ENCODE peak calls at places on chromosomes 6 and 20, in five cellular contexts. Q, W, K, Z and V are unnamed samples.

GRCh38 chr6:101921829-101922450 is 528.4 kb downstream of the GRIK2 start:
- DNase-seq in Q (no peak), Z (no peak), W (no peak), K (no peak), V (no peak)

GRCh38 chr20:63628246-63628975 is 1.5 kb upstream of the GMEB2 start:
- DNase-seq in K (peak), Q (peak), W (no peak), Z (peak), V (no peak)

GRCh38 chr20:24989162-24989561 is 3.4 kb downstream of the APMAP start:
- DNase-seq in Z (no peak), Q (no peak), K (no peak), W (no peak), V (no peak)

GRCh38 chr6:166097914-166098522 is 69.6 kb downstream of the TBXT start:
- DNase-seq in Z (no peak), K (peak), Q (peak), W (no peak), V (no peak)

GRCh38 chr6:158014505-158015187 is 33.0 kb downstream of the SYNJ2 start:
- DNase-seq in W (no peak), K (no peak), Z (no peak), Q (no peak), V (no peak)

GRCh38 chr6:114564302-114564933 is 221.6 kb upstream of the HS3ST5 start:
- DNase-seq in W (no peak), K (no peak), Z (no peak), Q (no peak), V (no peak)

GRCh38 chr6:17281497-17282481 is 628 bp downstream of the RBM24 start:
- DNase-seq in W (no peak), Z (no peak), K (no peak), Q (no peak), V (no peak)

GRCh38 chr20:62405981-62406513 is 1.0 kb downstream of the CABLES2 start:
- DNase-seq in K (no peak), W (no peak), Q (no peak), Z (no peak), V (no peak)

GRCh38 chr6:67615796-67616195 is 1019.3 kb upstream of the ADGRB3 start:
- DNase-seq in Q (no peak), Z (no peak), K (no peak), W (no peak), V (no peak)

GRCh38 chr20:63969851-63970713 is at the start of gene ZNF512B:
- DNase-seq in Q (peak), Z (peak), W (no peak), K (no peak), V (no peak)

GRCh38 chr20:49737260-49737659 is 23.6 kb upstream of the B4GALT5 start:
- DNase-seq in Z (no peak), K (no peak), W (no peak), Q (no peak), V (no peak)

GRCh38 chr6:166942393-166943168 is 13.8 kb downstream of the RNASET2 start:
- DNase-seq in Z (no peak), K (no peak), Q (no peak), W (no peak), V (no peak)

GRCh38 chr20:36462440-36463211 is 78.7 kb upstream of the MYL9 start:
- DNase-seq in W (no peak), Z (no peak), K (peak), Q (peak), V (no peak)

GRCh38 chr6:18362058-18362561 is 25.0 kb upstream of the RNF144B start:
- DNase-seq in K (peak), W (peak), Q (no peak), Z (no peak), V (peak)

GRCh38 chr6:147911686-147912085 is 403.2 kb downstream of the SAMD5 start:
- DNase-seq in Q (no peak), W (no peak), K (no peak), Z (no peak), V (no peak)

GRCh38 chr20:23419657-23419994 is 1.7 kb downstream of the NAPB start:
- DNase-seq in Q (no peak), K (no peak), Z (no peak), W (no peak), V (no peak)

GRCh38 chr20:23415958-23416583 is 5.2 kb downstream of the NAPB start:
- DNase-seq in K (peak), Q (no peak), W (no peak), Z (no peak), V (no peak)

GRCh38 chr20:23419995-23420901 is 1.0 kb downstream of the NAPB start:
- DNase-seq in W (peak), K (peak), Z (no peak), Q (peak), V (peak)

GRCh38 chr20:23415555-23415954 is 5.7 kb downstream of the NAPB start:
- DNase-seq in Q (no peak), K (no peak), Z (no peak), W (no peak), V (no peak)

GRCh38 chr20:23417861-23418260 is 3.4 kb downstream of the NAPB start:
- DNase-seq in Q (no peak), W (no peak), K (no peak), Z (no peak), V (no peak)
- H3K4me3 ChIP-seq in Q (no peak), W (no peak), K (no peak), Z (no peak), V (no peak)

GRCh38 chr20:58571942-58572666 is 56.9 kb upstream of the APCDD1L start:
- DNase-seq in Q (peak), K (no peak), W (no peak), Z (no peak), V (no peak)
- TF ChIP-seq CTCF in Q (no peak), K (no peak), W (no peak), Z (no peak), V (no peak)

DNA sequence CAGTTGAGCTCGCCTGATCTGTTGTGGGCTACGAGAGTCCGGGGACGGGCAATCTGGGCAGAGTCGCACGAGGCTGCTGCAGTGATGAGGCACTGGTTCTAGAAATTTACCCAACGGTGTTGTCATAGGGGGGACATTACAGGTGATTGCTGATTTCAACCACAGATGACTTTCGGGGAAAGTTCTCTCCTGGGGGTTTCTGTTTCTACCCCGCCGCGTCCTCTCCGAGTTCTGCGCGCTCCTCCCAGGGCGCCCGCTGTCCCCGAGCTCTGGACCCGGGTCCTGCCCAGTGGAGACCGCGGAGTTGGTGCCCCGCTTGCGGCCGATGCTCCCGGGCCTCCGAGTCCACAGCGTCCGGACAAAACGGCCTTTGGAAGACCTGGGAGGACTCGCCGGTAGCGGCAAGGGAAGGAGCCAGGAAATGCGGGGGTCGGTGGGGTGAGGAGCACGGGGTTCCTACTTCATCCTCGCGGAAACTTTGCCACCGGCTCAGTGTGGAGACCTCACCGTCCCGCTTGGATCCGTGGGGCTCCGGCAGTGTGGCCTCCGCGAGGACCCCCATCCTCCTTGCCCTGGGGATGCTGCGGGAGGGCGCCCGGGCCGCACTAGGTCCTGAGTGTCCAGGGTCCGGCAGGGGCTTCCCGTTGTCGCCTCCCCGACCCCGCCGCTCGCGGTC is 12.3 kb upstream of the RAET1L start:
- DNase-seq in K (no peak), Q (peak), Z (no peak), W (no peak), V (no peak)
- H3K4me3 ChIP-seq in K (no peak), Q (no peak), Z (peak), W (no peak), V (no peak)

GRCh38 chr6:43505718-43506117 is 4.4 kb downstream of the LRRC73 start:
- DNase-seq in Q (no peak), W (no peak), K (no peak), Z (no peak), V (no peak)
- TF ChIP-seq CTCF in Q (no peak), W (no peak), K (no peak), Z (no peak), V (no peak)

GRCh38 chr6:41503841-41504525 is 42.2 kb upstream of the FOXP4 start:
- DNase-seq in Z (peak), K (no peak), W (no peak), Q (no peak), V (no peak)
- H3K4me3 ChIP-seq in Z (peak), K (no peak), W (peak), Q (peak), V (peak)

DNA sequence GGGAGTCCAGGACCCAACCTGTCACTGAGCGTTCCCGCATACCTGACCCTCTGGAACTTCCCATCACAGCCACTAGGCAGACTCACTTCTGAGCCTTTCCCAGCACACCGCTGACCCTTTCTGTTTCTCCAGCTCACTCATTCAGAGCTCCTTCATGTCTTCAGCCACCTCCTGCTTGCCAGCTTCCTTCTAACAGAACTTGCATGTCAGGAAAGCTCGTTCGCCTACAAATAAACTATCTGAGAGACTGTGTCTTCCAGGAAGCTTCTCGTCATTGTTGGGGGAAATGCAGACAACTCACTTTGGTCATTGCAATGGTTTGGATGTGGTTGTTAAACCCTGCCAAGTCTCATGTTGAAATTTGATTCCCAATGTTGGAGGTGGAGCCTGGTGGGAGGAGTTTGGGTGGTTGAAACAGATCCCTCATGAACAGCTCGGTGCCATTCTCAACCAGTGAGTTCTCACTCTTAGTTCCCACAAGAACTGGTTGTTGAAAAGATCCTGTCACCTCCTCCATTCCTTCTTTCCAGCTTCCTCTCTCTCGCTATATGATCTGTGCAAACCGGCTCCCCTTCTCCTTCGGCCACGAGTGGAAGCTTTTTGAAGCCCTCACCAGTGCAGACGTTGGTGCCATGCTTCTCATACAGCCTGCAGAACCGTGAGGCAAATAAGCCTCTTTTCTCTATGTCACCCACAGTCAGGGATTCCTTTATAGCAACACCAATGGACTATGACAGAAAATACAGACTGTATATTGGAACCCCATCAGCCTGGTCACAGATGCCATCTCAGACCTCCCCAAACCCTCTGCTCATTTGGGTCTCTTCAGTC is 1.4 kb upstream of the MUC21 start:
- DNase-seq in Q (no peak), W (peak), K (peak), Z (peak), V (no peak)
- TF ChIP-seq CTCF in Q (peak), W (peak), K (peak), Z (no peak), V (peak)

GRCh38 chr6:6686176-6686575 is 97.7 kb downstream of the LY86 start:
- DNase-seq in W (no peak), K (no peak), Q (no peak), Z (no peak), V (no peak)

GRCh38 chr6:6685249-6685667 is 96.7 kb downstream of the LY86 start:
- DNase-seq in W (peak), Z (no peak), Q (no peak), K (no peak), V (no peak)

GRCh38 chr6:6688951-6689350 is 100.4 kb downstream of the LY86 start:
- DNase-seq in W (no peak), Q (no peak), Z (no peak), K (no peak), V (no peak)

GRCh38 chr6:6688283-6688682 is 99.8 kb downstream of the LY86 start:
- DNase-seq in W (no peak), K (no peak), Z (no peak), Q (no peak), V (no peak)

DNA sequence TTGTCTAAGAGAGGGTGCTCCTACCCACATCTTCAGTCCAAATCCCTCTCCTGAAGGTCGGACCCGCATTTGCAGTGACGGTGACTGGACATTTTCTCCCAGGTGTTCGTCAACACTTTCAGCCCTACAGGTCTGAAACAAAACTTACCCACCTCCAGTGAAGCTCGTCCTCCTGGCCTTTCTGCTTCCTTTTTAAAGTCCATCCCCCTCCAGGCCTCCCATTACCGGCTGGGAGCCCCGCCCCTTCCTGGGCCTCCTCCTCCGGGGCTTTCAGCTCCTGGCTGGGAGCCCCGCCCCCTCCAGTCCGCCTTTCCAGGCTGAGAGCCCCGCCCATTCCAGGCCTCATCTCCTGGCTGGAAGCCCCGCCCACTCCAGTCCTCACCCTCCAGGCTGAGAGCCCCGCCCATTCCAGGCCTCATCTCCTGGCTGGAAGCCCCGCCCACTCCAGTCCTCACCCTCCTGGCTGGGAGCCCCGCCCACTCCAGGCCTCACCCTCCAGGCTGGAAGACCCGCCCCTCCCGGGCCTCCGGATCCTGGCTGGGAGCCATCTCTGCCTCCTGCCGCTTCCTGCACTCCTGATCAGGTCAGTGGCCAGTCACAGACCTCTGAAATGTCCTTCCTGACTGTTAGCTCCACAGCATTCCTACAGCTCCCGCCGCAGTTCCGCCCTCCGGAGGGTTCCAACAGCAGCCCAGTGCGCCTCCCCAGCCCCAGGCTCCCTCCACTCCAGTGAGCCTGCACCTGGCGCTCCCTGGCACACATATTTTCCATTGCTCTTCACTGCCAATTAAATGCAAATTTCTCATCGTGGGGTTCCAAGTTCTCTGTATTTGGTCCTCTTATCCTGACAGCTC is 98.5 kb downstream of the LY86 start:
- DNase-seq in K (peak), W (no peak), Z (peak), Q (peak), V (peak)
- H3K4me3 ChIP-seq in K (no peak), W (no peak), Z (peak), Q (peak), V (peak)

GRCh38 chr6:14399635-14400034 is 282.1 kb downstream of the CD83 start:
- DNase-seq in Z (no peak), K (no peak), Q (no peak), W (no peak), V (no peak)

GRCh38 chr6:14398953-14399352 is 281.4 kb downstream of the CD83 start:
- DNase-seq in Z (no peak), K (no peak), W (no peak), Q (no peak), V (no peak)

GRCh38 chr6:14397518-14397901 is 279.9 kb downstream of the CD83 start:
- DNase-seq in Z (no peak), W (no peak), Q (no peak), K (no peak), V (no peak)

GRCh38 chr6:14396826-14397517 is 279.4 kb downstream of the CD83 start:
- DNase-seq in W (no peak), K (peak), Q (no peak), Z (no peak), V (no peak)

GRCh38 chr6:14401181-14401745 is 283.7 kb downstream of the CD83 start:
- DNase-seq in K (no peak), Q (no peak), W (no peak), Z (no peak), V (no peak)
- TF ChIP-seq CTCF in K (no peak), Q (no peak), W (no peak), Z (no peak), V (no peak)

GRCh38 chr6:3751730-3752537 is 421 bp upstream of the PXDC1 start:
- DNase-seq in Z (peak), K (peak), Q (peak), W (peak), V (no peak)

GRCh38 chr6:3749991-3750323 is 1.6 kb downstream of the PXDC1 start:
- DNase-seq in Q (no peak), Z (peak), W (no peak), K (peak), V (no peak)

GRCh38 chr6:3751019-3751729 is at the start of gene PXDC1:
- DNase-seq in Z (no peak), K (no peak), Q (peak), W (no peak), V (no peak)

GRCh38 chr6:3749390-3749978 is 2.0 kb downstream of the PXDC1 start:
- DNase-seq in W (no peak), Z (peak), K (peak), Q (peak), V (no peak)

GRCh38 chr6:3750324-3751018 is 1.0 kb downstream of the PXDC1 start:
- DNase-seq in W (no peak), K (peak), Q (peak), Z (peak), V (no peak)
- H3K4me3 ChIP-seq in W (peak), K (peak), Q (peak), Z (peak), V (peak)

GRCh38 chr6:4162345-4162744 is 27.0 kb upstream of the ECI2 start:
- DNase-seq in Z (no peak), W (no peak), K (no peak), Q (no peak), V (no peak)
- TF ChIP-seq CTCF in Z (no peak), W (no peak), K (no peak), Q (no peak), V (no peak)